ENCODE peak calls at places on chromosome 22, in five cellular contexts. J is MM.1S, Q is lung, I is neural progenitor cell, L is adrenal gland. N is an unnamed sample.

GRCh38 chr22:45007247-45007945 is 2.4 kb downstream of the PHF21B start:
- DNase-seq in J (no peak), Q (no peak), I (peak; percentile 96), L (no peak), N (no peak)

GRCh38 chr22:20164863-20165262 is 14.0 kb upstream of the CCDC188 start:
- DNase-seq in J (no peak), Q (no peak), I (no peak), L (no peak), N (no peak)

GRCh38 chr22:44995715-44996114 is 14.1 kb downstream of the PHF21B start:
- DNase-seq in J (no peak), Q (no peak), I (no peak), L (no peak), N (no peak)

GRCh38 chr22:29266564-29267461 is 968 bp downstream of the RHBDD3 start:
- DNase-seq in J (no peak), Q (no peak), I (peak; percentile 55), L (peak; percentile 61), N (peak; percentile 51)

GRCh38 chr22:46083383-46084350 is 66.7 kb upstream of the PPARA start:
- DNase-seq in J (no peak), Q (no peak), I (no peak), L (peak; percentile 57), N (no peak)

GRCh38 chr22:27531782-27532530 is 269.6 kb downstream of the MN1 start:
- DNase-seq in J (no peak), Q (no peak), I (no peak), L (no peak), N (no peak)

GRCh38 chr22:28594076-28594783 is 85.4 kb downstream of the TTC28 start:
- DNase-seq in J (no peak), Q (no peak), I (no peak), L (no peak), N (no peak)

GRCh38 chr22:19058713-19059451 is 63.3 kb downstream of the DGCR2 start:
- DNase-seq in J (no peak), Q (no peak), I (no peak), L (peak; percentile 61), N (no peak)

GRCh38 chr22:49100316-49100715 is 727.4 kb downstream of the BRD1 start:
- DNase-seq in J (no peak), Q (no peak), I (no peak), L (no peak), N (no peak)

GRCh38 chr22:39301926-39302325 is 17.5 kb downstream of the RPL3 start:
- DNase-seq in J (no peak), Q (no peak), I (no peak), L (no peak), N (no peak)

GRCh38 chr22:39301108-39301507 is 18.3 kb downstream of the RPL3 start:
- DNase-seq in J (no peak), Q (no peak), I (no peak), L (no peak), N (no peak)

GRCh38 chr22:39298194-39298987 is 21.0 kb downstream of the RPL3 start:
- DNase-seq in J (no peak), Q (no peak), I (no peak), L (no peak), N (no peak)

GRCh38 chr22:39300198-39300830 is 19.1 kb downstream of the RPL3 start:
- DNase-seq in J (no peak), Q (no peak), I (no peak), L (peak; percentile 80), N (no peak)

DNA sequence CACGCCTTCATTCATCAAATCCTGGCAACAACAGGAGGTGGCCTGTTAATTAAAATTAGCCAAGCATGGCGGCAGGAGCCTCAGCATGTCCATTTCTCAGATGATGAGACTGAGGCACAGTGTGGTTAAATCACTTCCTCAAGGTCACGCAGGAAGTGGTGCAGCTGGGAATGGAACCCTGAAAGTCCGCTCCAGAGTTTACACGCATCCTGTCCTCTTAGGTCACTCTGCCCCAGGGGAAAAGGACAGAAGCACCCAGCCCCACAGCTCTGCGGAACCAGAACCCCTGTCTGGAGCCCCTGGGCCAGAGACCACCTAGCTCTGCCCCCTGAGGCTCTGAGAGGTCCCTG is 19.6 kb downstream of the RPL3 start:
- DNase-seq in J (no peak), Q (no peak), I (no peak), L (peak; percentile 72), N (no peak)
- H3K4me3 ChIP-seq in J (no peak overlapping the region), Q (no peak overlapping the region), I (no peak overlapping the region), L (no peak overlapping the region), N (no peak overlapping the region)

DNA sequence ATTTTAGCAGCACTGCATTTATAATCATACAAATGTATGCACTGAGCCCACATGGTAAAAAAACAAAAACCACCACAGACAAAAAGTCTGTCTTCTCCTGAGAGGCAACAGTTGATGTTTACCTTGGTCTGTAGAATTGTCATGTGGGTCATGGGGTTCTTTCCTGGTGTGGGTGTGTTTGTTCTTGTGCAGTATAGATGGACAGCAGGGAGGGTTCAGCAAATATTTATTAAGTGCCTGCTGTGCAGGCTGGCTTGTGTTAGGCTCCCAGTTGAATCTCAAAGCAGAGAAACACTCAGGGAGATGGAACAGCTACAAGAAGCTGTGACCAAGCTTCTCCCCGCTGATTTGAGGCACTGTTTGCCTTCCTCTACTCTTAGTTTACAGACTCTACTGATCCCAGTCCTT is 82.2 kb downstream of the PISD start:
- DNase-seq in J (no peak), Q (no peak), I (no peak), L (no peak), N (no peak)
- H3K36me3 ChIP-seq in J (no peaks in the 10 kb centered on the region), Q (peaks cover 17% of the 10 kb centered on the region), I (no peaks in the 10 kb centered on the region), L (no peaks in the 10 kb centered on the region), N (no peaks in the 10 kb centered on the region)

DNA sequence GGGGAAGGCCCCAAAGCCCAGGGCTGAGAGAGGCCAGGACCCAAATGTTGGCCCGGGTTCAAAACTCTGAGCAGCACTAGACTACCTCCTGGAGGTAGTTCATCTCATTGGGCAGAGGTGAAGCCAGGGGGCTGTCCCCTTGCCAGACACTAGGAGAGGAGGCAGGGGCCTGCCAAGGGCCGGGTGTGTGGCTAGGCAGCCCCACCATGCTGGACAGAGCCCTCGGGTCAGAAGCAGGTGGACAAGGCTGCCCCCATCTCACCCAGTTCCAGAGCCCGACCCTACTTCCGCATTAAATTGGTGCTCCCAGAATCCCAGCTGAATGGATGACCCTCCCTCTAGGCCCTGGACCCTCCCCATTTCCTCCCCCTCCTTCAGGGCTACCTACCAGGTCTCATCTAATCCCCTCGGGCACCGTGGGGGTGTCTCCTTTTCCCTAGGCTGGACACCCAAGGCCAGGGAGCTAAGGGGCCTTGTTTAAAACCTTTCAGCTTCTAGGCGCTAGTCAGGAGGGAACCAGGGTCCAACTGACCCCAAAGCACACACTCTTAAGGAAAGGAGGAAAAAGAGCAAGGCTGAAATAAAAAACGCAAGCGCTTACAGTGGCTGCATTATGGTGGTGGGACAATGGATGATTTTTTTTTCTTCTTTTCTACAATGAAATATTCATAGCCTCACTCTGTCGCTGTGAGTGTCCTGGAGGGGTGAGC is 72.1 kb upstream of the TCF20 start:
- DNase-seq in J (no peak), Q (no peak), I (peak; percentile 46), L (no peak), N (no peak)
- H3K27ac ChIP-seq in J (no peak overlapping the region), Q (no peak overlapping the region), I (no peak overlapping the region), L (no peak overlapping the region), N (no peak overlapping the region)

GRCh38 chr22:42992886-42993479 is 22.0 kb downstream of the PACSIN2 start:
- DNase-seq in J (no peak), Q (no peak), I (no peak), L (no peak), N (no peak)

GRCh38 chr22:42992092-42992491 is 22.9 kb downstream of the PACSIN2 start:
- DNase-seq in J (no peak), Q (no peak), I (no peak), L (no peak), N (no peak)

GRCh38 chr22:42993651-42994275 is 21.2 kb downstream of the PACSIN2 start:
- DNase-seq in J (no peak), Q (no peak), I (no peak), L (peak; percentile 76), N (no peak)

GRCh38 chr22:42994917-42995562 is 19.9 kb downstream of the PACSIN2 start:
- DNase-seq in J (no peak), Q (peak; percentile 83), I (no peak), L (peak; percentile 82), N (no peak)

GRCh38 chr22:42994276-42994916 is 20.6 kb downstream of the PACSIN2 start:
- DNase-seq in J (no peak), Q (no peak), I (no peak), L (no peak), N (no peak)
- H3K4me3 ChIP-seq in J (no peak overlapping the region), Q (no peak overlapping the region), I (no peak overlapping the region), L (no peak overlapping the region), N (no peak overlapping the region)

GRCh38 chr22:36317658-36318271 is 64.8 kb downstream of the APOL1 start:
- DNase-seq in J (no peak), Q (no peak), I (no peak), L (no peak), N (no peak)

GRCh38 chr22:36319595-36320497 is 66.9 kb downstream of the APOL1 start:
- DNase-seq in J (no peak), Q (no peak), I (no peak), L (no peak), N (no peak)

GRCh38 chr22:36318442-36318841 is 65.5 kb downstream of the APOL1 start:
- DNase-seq in J (no peak), Q (no peak), I (no peak), L (no peak), N (no peak)

GRCh38 chr22:36315325-36315724 is 62.4 kb downstream of the APOL1 start:
- DNase-seq in J (no peak), Q (no peak), I (no peak), L (no peak), N (no peak)

DNA sequence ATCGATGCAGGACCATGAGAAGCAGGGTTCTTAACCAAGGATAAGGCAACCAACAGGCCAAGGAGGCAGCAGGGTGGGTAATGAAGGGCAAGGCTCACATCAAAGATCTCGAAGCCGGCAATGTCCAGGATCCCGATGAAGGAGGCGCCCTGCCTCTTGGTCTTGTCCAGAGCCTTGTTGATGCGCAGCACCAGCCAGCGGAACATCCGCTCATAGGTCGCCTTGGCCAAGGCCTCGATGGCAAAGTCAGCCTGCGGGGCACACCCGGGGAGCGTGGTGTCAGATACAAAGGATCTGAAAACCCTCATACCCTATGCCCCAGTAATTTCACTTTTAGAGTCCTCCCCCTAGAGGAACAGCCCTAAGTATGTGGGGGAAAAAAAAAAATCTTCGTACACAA is 63.5 kb downstream of the APOL1 start:
- DNase-seq in J (no peak), Q (no peak), I (no peak), L (no peak), N (no peak)
- H3K36me3 ChIP-seq in J (peaks cover 53% of the 10 kb centered on the region), Q (peaks cover 69% of the 10 kb centered on the region), I (no peaks in the 10 kb centered on the region), L (peaks cover 93% of the 10 kb centered on the region), N (peaks cover 57% of the 10 kb centered on the region)

DNA sequence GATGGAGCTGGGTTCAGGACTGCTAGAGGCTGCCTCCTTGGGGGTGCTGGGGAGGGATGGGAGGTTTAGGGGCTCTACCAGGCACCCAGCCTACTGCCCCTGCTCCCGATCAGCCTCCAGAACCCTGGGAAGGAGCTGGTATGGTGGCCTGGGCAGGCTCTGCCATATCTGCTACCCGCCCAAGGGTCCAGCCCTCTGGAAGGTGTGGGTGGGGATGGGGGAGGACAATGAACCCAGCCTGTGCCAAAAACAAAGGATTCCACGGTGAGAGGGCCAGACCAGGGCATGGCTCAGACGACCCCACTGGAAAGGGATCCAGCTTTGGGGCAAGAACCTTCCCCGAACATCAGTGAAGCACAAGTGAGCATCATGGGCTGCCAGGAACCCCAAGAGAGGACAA is 3.0 kb downstream of the CASTOR1 start:
- DNase-seq in J (no peak), Q (no peak), I (no peak), L (no peak), N (no peak)
- H3K27ac ChIP-seq in J (no peak overlapping the region), Q (no peak overlapping the region), I (no peak overlapping the region), L (no peak overlapping the region), N (no peak overlapping the region)

GRCh38 chr22:38309614-38310517 is 7.4 kb downstream of the CSNK1E start:
- DNase-seq in J (no peak), Q (no peak), I (no peak), L (no peak), N (no peak)
- H3K4me3 ChIP-seq in J (peak overlapping the region; percentile 6), Q (no peak overlapping the region), I (no peak overlapping the region), L (no peak overlapping the region), N (no peak overlapping the region)

N was measured in SJCRH30.